ENCODE peak calls at places on chromosome 6, in eight cellular contexts. F is K562, V is heart left ventricle, E is adrenal gland, X is ovary, Q is stomach, I is uterus, O is IMR-90. M is an unnamed sample.

GRCh38 chr6:7148100-7148822 is 40.5 kb downstream of the RREB1 start:
- DNase-seq in O (peak; percentile 79), F (no peak), I (no peak), X (no peak), V (no peak), E (no peak), Q (no peak), M (no peak)

GRCh38 chr6:126721581-126722145 is 381.7 kb downstream of the CENPW start:
- DNase-seq in E (no peak), X (no peak), O (peak; percentile 95), I (no peak), Q (no peak), F (no peak), V (no peak), M (no peak)

GRCh38 chr6:80282913-80283554 is 176.6 kb downstream of the BCKDHB start:
- DNase-seq in F (no peak), I (no peak), Q (no peak), E (no peak), O (no peak), V (no peak), X (no peak), M (no peak)

GRCh38 chr6:145315982-145316600 is 419.2 kb downstream of the EPM2A start:
- DNase-seq in X (no peak), V (no peak), O (peak; percentile 4), F (no peak), Q (no peak), I (no peak), E (no peak), M (no peak)

GRCh38 chr6:149895702-149896310 is 2.1 kb downstream of the RAET1E start:
- DNase-seq in E (peak; percentile 76), V (peak; percentile 76), X (no peak), I (peak; percentile 71), F (peak; percentile 7), O (peak; percentile 62), Q (no peak), M (no peak)

GRCh38 chr6:57242505-57242904 is 20.4 kb upstream of the RAB23 start:
- DNase-seq in V (no peak), X (no peak), F (no peak), O (peak; percentile 99), Q (no peak), I (no peak), E (no peak), M (no peak)

GRCh38 chr6:31403283-31403989 is at the start of gene MICA:
- DNase-seq in Q (peak; percentile 93), I (peak; percentile 90), V (peak; percentile 93), X (peak; percentile 89), E (peak; percentile 94), O (peak; percentile 79), F (peak; percentile 97), M (peak; percentile 94)

GRCh38 chr6:127484207-127484858 is 25.1 kb upstream of the KIAA0408 start:
- DNase-seq in Q (no peak), O (peak; percentile 70), X (no peak), I (no peak), F (no peak), E (no peak), V (no peak), M (no peak)

GRCh38 chr6:3442444-3443220 is 14.2 kb downstream of the SLC22A23 start:
- DNase-seq in E (no peak), V (no peak), Q (no peak), O (peak; percentile 76), F (peak; percentile 49), X (no peak), I (no peak), M (no peak)

GRCh38 chr6:44630125-44631028 is 242.9 kb downstream of the CDC5L start:
- DNase-seq in O (peak; percentile 51), E (peak; percentile 34), I (no peak), Q (peak; percentile 28), X (peak; percentile 13), V (no peak), F (peak; percentile 73), M (peak; percentile 30)

GRCh38 chr6:1593958-1594314 is 15.8 kb upstream of the FOXC1 start:
- DNase-seq in X (no peak), E (no peak), O (no peak), I (no peak), F (no peak), V (no peak), Q (no peak), M (no peak)

GRCh38 chr6:79841577-79842381 is 105.6 kb downstream of the ELOVL4 start:
- DNase-seq in V (no peak), F (no peak), I (no peak), O (no peak), X (no peak), E (no peak), Q (no peak), M (no peak)

GRCh38 chr6:37321101-37321500 is 32.7 kb upstream of the RNF8 start:
- DNase-seq in O (no peak), F (no peak), E (no peak), I (no peak), V (peak; percentile 35), Q (no peak), X (no peak), M (no peak)

GRCh38 chr6:3045369-3045768 is 22.9 kb upstream of the RIPK1 start:
- DNase-seq in X (no peak), I (no peak), F (no peak), E (no peak), V (no peak), O (no peak), Q (no peak), M (no peak)

GRCh38 chr6:138569970-138570715 is 70.8 kb upstream of the NHSL1 start:
- DNase-seq in I (no peak), V (no peak), E (no peak), O (peak; percentile 48), Q (no peak), F (no peak), X (no peak), M (no peak)

GRCh38 chr6:2920671-2921112 is 17.6 kb upstream of the SERPINB9 start:
- DNase-seq in O (no peak), X (no peak), Q (peak; percentile 17), F (peak; percentile 91), E (no peak), V (no peak), I (no peak), M (no peak)

GRCh38 chr6:110408891-110409290 is 6.5 kb downstream of the DDO start:
- DNase-seq in X (no peak), O (no peak), V (no peak), I (no peak), Q (no peak), E (no peak), F (no peak), M (no peak)
- H3K4me3 ChIP-seq in X (no peak overlapping the region), O (no peak overlapping the region), V (no peak overlapping the region), I (no peak overlapping the region), Q (no peak overlapping the region), E (no peak overlapping the region), F (no peak overlapping the region), M (no peak overlapping the region)

GRCh38 chr6:26194329-26194701 is 107.1 kb downstream of the HFE start:
- DNase-seq in Q (no peak), I (no peak), F (no peak), X (no peak), E (no peak), O (no peak), V (no peak), M (no peak)

GRCh38 chr6:26194774-26195375 is 107.6 kb downstream of the HFE start:
- DNase-seq in O (peak; percentile 32), X (no peak), Q (no peak), V (no peak), F (no peak), E (no peak), I (no peak), M (no peak)

GRCh38 chr6:26196846-26197683 is 109.8 kb downstream of the HFE start:
- DNase-seq in E (peak; percentile 88), O (peak; percentile 95), Q (peak; percentile 75), F (peak; percentile 89), I (peak; percentile 90), X (peak; percentile 81), V (peak; percentile 78), M (peak; percentile 84)

GRCh38 chr6:26195924-26196845 is 109.0 kb downstream of the HFE start:
- DNase-seq in O (peak; percentile 23), V (no peak), F (no peak), E (peak; percentile 55), Q (no peak), I (no peak), X (no peak), M (peak; percentile 33)

DNA sequence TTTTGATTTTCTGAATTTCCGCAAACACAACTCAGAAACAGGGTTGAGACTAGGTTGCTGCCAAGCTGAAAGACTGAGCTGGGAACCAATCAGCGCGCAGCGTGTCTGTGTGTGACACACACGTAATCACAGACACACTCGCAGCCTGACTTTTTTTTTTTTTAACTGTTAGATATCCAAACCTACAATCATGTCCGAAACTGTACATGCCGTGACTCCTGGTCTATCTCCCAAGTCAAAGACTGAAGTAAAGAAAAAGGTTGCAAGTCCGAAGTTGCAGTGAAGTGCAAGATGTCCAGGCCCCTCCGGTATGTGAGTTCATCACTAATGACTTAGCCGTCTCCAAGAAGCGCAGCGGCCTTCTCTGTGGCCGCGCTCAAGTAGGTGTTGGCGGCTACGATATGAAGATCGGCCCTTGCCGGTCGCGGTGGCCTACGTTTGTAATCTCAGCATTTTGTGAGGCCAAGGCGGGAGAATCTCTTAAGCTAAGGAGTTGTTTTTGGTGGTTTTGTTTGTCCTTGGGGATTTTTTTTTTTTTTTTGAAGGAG is 108.2 kb downstream of the HFE start:
- DNase-seq in X (peak; percentile 87), E (peak; percentile 94), V (peak; percentile 92), F (peak; percentile 58), Q (peak; percentile 91), I (peak; percentile 94), O (peak; percentile 97), M (peak; percentile 93)
- TF ChIP-seq POLR2A in X (peak; percentile 47), E (no peak), V (no peak), F (peak; percentile 75), Q (no peak), I (peak; percentile 60), O (peak; percentile 33), M (peak; percentile 68)

GRCh38 chr6:21158873-21159272 is 434.7 kb upstream of the SOX4 start:
- DNase-seq in O (no peak), Q (no peak), F (no peak), X (no peak), E (no peak), V (no peak), I (no peak), M (no peak)

GRCh38 chr6:21159465-21159864 is 434.1 kb upstream of the SOX4 start:
- DNase-seq in O (no peak), V (no peak), Q (no peak), E (no peak), F (no peak), I (no peak), X (no peak), M (no peak)

GRCh38 chr6:21163110-21163837 is 430.3 kb upstream of the SOX4 start:
- DNase-seq in I (no peak), F (no peak), O (peak; percentile 79), E (no peak), V (no peak), Q (no peak), X (no peak), M (no peak)

GRCh38 chr6:21157186-21157929 is 436.2 kb upstream of the SOX4 start:
- DNase-seq in I (no peak), F (no peak), O (no peak), X (no peak), V (no peak), Q (no peak), E (no peak), M (no peak)

GRCh38 chr6:21158149-21158548 is 435.4 kb upstream of the SOX4 start:
- DNase-seq in O (no peak), I (no peak), Q (no peak), E (no peak), V (no peak), X (no peak), F (no peak), M (no peak)
- TF ChIP-seq CTCF in O (no peak), I (no peak), Q (no peak), E (no peak), V (no peak), X (no peak), F (no peak), M (no peak)

GRCh38 chr6:12750416-12750815 is 33.8 kb downstream of the PHACTR1 start:
- DNase-seq in E (no peak), O (no peak), Q (no peak), X (no peak), I (no peak), V (no peak), F (no peak), M (no peak)
- H3K4me3 ChIP-seq in E (no peak overlapping the region), O (no peak overlapping the region), Q (no peak overlapping the region), X (no peak overlapping the region), I (no peak overlapping the region), V (no peak overlapping the region), F (no peak overlapping the region), M (no peak overlapping the region)